ENCODE peak calls at places on chromosomes 13 and 19, in six cellular contexts. One of them, this sample, is unnamed. For H3K36me3, the result is how much of the 10 kb centered on the place peaks cover.

GRCh38 chr13:90103099-90103784 is 1244.2 kb upstream of the MIR17HG start:
- DNase-seq in right lobe of liver: no peak
- DNase-seq in PC-9: no peak
- DNase-seq in psoas muscle: no peak
- DNase-seq in left lung: peak
- DNase-seq in cardiac muscle cell: no peak
- DNase-seq in this sample: no peak

GRCh38 chr19:46412034-46412982 is 1.1 kb downstream of the CCDC8 start:
- DNase-seq in right lobe of liver: no peak
- DNase-seq in PC-9: no peak
- DNase-seq in psoas muscle: no peak
- DNase-seq in left lung: peak
- DNase-seq in cardiac muscle cell: no peak
- DNase-seq in this sample: no peak

GRCh38 chr13:86906458-86906857 is 764.7 kb upstream of the SLITRK5 start:
- DNase-seq in right lobe of liver: no peak
- DNase-seq in PC-9: no peak
- DNase-seq in psoas muscle: no peak
- DNase-seq in left lung: no peak
- DNase-seq in cardiac muscle cell: no peak
- DNase-seq in this sample: no peak

GRCh38 chr19:33640773-33641172 is 19.0 kb downstream of the CHST8 start:
- DNase-seq in right lobe of liver: no peak
- DNase-seq in PC-9: no peak
- DNase-seq in psoas muscle: no peak
- DNase-seq in left lung: no peak
- DNase-seq in cardiac muscle cell: no peak
- DNase-seq in this sample: no peak

GRCh38 chr13:83386609-83387008 is 495.7 kb downstream of the SLITRK1 start:
- DNase-seq in right lobe of liver: no peak
- DNase-seq in PC-9: no peak
- DNase-seq in psoas muscle: no peak
- DNase-seq in left lung: no peak
- DNase-seq in cardiac muscle cell: no peak
- DNase-seq in this sample: no peak

GRCh38 chr13:90272356-90272755 is 1075.1 kb upstream of the MIR17HG start:
- DNase-seq in right lobe of liver: no peak
- DNase-seq in PC-9: no peak
- DNase-seq in psoas muscle: no peak
- DNase-seq in left lung: no peak
- DNase-seq in cardiac muscle cell: peak
- DNase-seq in this sample: no peak

GRCh38 chr13:77544365-77544764 is 8.9 kb downstream of the SCEL start:
- DNase-seq in right lobe of liver: peak
- DNase-seq in PC-9: no peak
- DNase-seq in psoas muscle: peak
- DNase-seq in left lung: no peak
- DNase-seq in cardiac muscle cell: peak
- DNase-seq in this sample: peak

GRCh38 chr19:1213391-1214286 is 8.1 kb downstream of the STK11 start:
- DNase-seq in right lobe of liver: peak
- DNase-seq in PC-9: no peak
- DNase-seq in psoas muscle: peak
- DNase-seq in left lung: no peak
- DNase-seq in cardiac muscle cell: peak
- DNase-seq in this sample: peak

GRCh38 chr19:10105241-10106099 is 692 bp upstream of the PPAN start:
- DNase-seq in right lobe of liver: no peak
- DNase-seq in PC-9: no peak
- DNase-seq in psoas muscle: no peak
- DNase-seq in left lung: no peak
- DNase-seq in cardiac muscle cell: no peak
- DNase-seq in this sample: no peak

DNA sequence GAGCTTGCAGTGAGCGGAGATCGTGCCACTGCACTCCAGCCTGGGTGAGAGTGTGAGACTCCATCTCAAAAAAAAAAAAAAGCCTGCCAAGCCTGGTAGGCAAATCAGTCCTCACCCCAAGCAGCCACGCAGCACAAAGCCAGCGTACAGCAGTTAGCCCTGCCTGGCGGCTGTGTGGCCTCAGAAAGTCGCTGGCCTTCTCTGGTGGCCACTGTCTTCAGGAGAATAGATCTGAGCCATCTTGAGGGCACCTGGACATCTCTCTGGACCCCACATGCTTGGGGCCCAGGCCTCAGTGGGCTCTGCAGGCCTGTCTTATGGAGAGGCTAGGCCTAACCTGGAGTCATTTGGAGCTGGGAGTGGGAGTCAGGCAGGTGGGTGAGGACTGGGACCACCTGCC is 23.0 kb downstream of the PIAS4 start:
- DNase-seq in right lobe of liver: no peak
- DNase-seq in PC-9: no peak
- DNase-seq in psoas muscle: no peak
- DNase-seq in left lung: no peak
- DNase-seq in cardiac muscle cell: no peak
- DNase-seq in this sample: no peak
- H3K36me3 ChIP-seq in right lobe of liver: under half
- H3K36me3 ChIP-seq in PC-9: under half
- H3K36me3 ChIP-seq in psoas muscle: half or more
- H3K36me3 ChIP-seq in left lung: half or more
- H3K36me3 ChIP-seq in cardiac muscle cell: under half
- H3K36me3 ChIP-seq in this sample: under half

GRCh38 chr19:18715416-18715815 is 31.9 kb downstream of the CRTC1 start:
- DNase-seq in right lobe of liver: no peak
- DNase-seq in PC-9: no peak
- DNase-seq in psoas muscle: no peak
- DNase-seq in left lung: no peak
- DNase-seq in cardiac muscle cell: no peak
- DNase-seq in this sample: no peak

GRCh38 chr19:18710986-18711751 is 27.7 kb downstream of the CRTC1 start:
- DNase-seq in right lobe of liver: no peak
- DNase-seq in PC-9: no peak
- DNase-seq in psoas muscle: peak
- DNase-seq in left lung: no peak
- DNase-seq in cardiac muscle cell: peak
- DNase-seq in this sample: peak

GRCh38 chr19:18713550-18714117 is 30.2 kb downstream of the CRTC1 start:
- DNase-seq in right lobe of liver: no peak
- DNase-seq in PC-9: no peak
- DNase-seq in psoas muscle: no peak
- DNase-seq in left lung: no peak
- DNase-seq in cardiac muscle cell: no peak
- DNase-seq in this sample: no peak

GRCh38 chr19:18711893-18712292 is 28.4 kb downstream of the CRTC1 start:
- DNase-seq in right lobe of liver: no peak
- DNase-seq in PC-9: no peak
- DNase-seq in psoas muscle: no peak
- DNase-seq in left lung: no peak
- DNase-seq in cardiac muscle cell: no peak
- DNase-seq in this sample: no peak

DNA sequence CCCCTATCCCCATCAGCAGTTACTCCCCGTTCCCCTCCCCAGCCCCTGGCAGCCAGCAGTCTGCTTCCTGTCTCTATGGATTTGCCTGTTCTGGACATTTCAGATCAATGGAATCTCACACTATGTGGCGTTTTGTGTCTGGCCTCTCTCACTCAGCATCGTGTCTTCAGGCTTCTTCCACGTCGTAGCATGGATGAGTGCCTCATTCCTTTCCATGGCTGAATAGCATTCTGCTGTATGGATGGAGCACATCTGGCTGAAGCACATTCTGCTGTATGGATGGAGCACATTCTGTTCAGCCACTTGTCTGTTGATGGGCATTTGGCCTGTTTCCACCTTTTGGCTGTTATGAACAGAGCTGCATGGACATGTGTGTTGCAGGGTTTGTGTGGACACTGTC is 29.5 kb downstream of the CRTC1 start:
- DNase-seq in right lobe of liver: no peak
- DNase-seq in PC-9: no peak
- DNase-seq in psoas muscle: no peak
- DNase-seq in left lung: no peak
- DNase-seq in cardiac muscle cell: peak
- DNase-seq in this sample: no peak
- H3K36me3 ChIP-seq in right lobe of liver: under half
- H3K36me3 ChIP-seq in PC-9: under half
- H3K36me3 ChIP-seq in psoas muscle: under half
- H3K36me3 ChIP-seq in left lung: under half
- H3K36me3 ChIP-seq in cardiac muscle cell: under half
- H3K36me3 ChIP-seq in this sample: under half

GRCh38 chr19:12544401-12544876 is 6.8 kb downstream of the ZNF564 start:
- DNase-seq in right lobe of liver: no peak
- DNase-seq in PC-9: no peak
- DNase-seq in psoas muscle: no peak
- DNase-seq in left lung: no peak
- DNase-seq in cardiac muscle cell: peak
- DNase-seq in this sample: no peak
- H3K36me3 ChIP-seq in right lobe of liver: under half
- H3K36me3 ChIP-seq in PC-9: half or more
- H3K36me3 ChIP-seq in psoas muscle: under half
- H3K36me3 ChIP-seq in left lung: under half
- H3K36me3 ChIP-seq in cardiac muscle cell: under half
- H3K36me3 ChIP-seq in this sample: under half

GRCh38 chr19:38118176-38118575 is 105.8 kb downstream of the DPF1 start:
- DNase-seq in right lobe of liver: no peak
- DNase-seq in PC-9: no peak
- DNase-seq in psoas muscle: no peak
- DNase-seq in left lung: no peak
- DNase-seq in cardiac muscle cell: no peak
- DNase-seq in this sample: no peak
- H3K36me3 ChIP-seq in right lobe of liver: under half
- H3K36me3 ChIP-seq in PC-9: under half
- H3K36me3 ChIP-seq in psoas muscle: under half
- H3K36me3 ChIP-seq in left lung: half or more
- H3K36me3 ChIP-seq in cardiac muscle cell: under half
- H3K36me3 ChIP-seq in this sample: under half

DNA sequence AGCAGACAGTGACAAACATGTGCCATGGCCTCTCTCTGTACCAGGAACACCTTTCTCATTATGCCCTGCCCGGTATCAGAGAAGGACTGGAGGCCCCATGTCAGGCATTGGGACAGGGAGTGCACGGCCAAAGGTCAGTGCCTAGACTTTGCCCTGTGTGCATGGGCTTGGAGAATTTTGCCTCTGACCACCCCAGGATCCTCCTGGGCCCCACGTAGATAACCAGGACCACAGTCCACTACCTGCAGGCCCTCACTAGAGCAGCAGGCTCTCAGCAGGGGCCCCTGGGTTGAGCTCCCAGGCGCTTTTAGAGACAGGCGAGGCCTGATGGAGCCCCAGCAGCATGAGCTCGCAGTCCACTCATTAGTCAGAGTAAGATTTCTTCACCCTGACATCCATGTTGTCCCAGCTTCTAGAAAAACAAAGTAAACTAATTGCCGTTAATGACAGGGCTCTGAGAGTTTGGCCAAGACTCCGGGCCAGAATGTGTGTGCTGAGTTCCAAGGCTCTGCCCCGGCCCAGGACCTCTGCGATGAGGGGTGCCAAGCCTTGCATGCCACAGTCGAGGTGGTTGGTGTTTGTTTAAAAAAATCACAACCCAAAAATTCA is 42.7 kb downstream of the CAPN12 start:
- DNase-seq in right lobe of liver: peak
- DNase-seq in PC-9: no peak
- DNase-seq in psoas muscle: no peak
- DNase-seq in left lung: no peak
- DNase-seq in cardiac muscle cell: no peak
- DNase-seq in this sample: no peak
- H3K36me3 ChIP-seq in right lobe of liver: under half
- H3K36me3 ChIP-seq in PC-9: half or more
- H3K36me3 ChIP-seq in psoas muscle: half or more
- H3K36me3 ChIP-seq in left lung: half or more
- H3K36me3 ChIP-seq in cardiac muscle cell: under half
- H3K36me3 ChIP-seq in this sample: half or more

DNA sequence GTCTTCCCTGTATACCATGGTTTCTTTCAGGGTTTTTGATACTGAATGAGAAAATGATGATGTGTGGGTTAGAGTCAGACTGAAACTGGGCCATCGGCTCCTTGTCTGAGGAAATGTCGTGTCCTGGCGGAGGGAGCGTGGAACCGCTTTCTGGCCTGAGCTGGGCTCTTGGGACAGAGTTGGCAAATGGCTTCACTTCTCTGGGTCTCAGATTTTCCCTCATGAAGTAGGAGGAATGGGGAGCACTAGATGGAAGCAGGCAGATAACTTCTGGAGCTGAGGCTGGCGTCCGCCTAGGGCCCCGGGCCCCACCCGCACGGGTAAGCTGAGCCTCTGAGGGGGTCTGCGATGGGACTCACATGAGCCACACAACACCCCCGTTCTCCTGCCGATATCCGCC is 133.3 kb upstream of the WASF3 start:
- DNase-seq in right lobe of liver: no peak
- DNase-seq in PC-9: no peak
- DNase-seq in psoas muscle: peak
- DNase-seq in left lung: no peak
- DNase-seq in cardiac muscle cell: no peak
- DNase-seq in this sample: peak
- H3K36me3 ChIP-seq in right lobe of liver: under half
- H3K36me3 ChIP-seq in PC-9: under half
- H3K36me3 ChIP-seq in psoas muscle: under half
- H3K36me3 ChIP-seq in left lung: under half
- H3K36me3 ChIP-seq in cardiac muscle cell: under half
- H3K36me3 ChIP-seq in this sample: under half

DNA sequence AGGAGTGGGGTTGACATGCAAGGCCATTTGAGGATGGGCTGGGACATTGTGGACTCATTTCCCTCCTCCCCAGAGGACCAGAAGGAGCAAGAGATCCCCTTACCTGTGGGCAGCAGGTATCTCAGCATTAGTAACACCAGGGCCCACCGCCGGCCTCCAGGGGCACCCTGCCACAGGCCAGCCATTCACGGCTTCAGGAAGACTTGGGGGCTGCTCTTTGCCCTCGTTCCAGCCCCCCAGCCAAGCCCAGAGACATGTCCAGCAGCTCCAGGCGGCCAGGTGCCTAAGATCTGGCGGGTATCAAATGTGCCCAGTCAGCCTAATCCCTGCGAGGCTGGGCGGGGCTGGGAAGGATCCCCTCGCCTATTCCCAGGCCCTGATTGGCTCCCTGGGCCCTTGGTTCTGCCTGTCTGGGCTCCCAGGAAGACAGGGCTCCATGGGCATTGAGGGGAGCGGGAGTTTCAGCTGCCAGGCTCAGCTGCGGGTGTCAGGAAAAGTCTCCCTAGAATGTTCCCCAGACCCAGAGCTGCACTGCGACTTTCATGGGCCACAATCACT is 21.3 kb upstream of the OR1M1 start:
- DNase-seq in right lobe of liver: no peak
- DNase-seq in PC-9: no peak
- DNase-seq in psoas muscle: no peak
- DNase-seq in left lung: no peak
- DNase-seq in cardiac muscle cell: no peak
- DNase-seq in this sample: no peak
- H3K36me3 ChIP-seq in right lobe of liver: under half
- H3K36me3 ChIP-seq in PC-9: under half
- H3K36me3 ChIP-seq in psoas muscle: under half
- H3K36me3 ChIP-seq in left lung: under half
- H3K36me3 ChIP-seq in cardiac muscle cell: under half
- H3K36me3 ChIP-seq in this sample: under half